ENCODE peak calls at places on chromosomes 16 and 17, in five cellular contexts. E is mesenchymal stem cell, F is neuronal stem cell, V is H1, Y is trophoblast cell. P is an unnamed sample.
A peak's percentile ranks its signal among the peaks of the same experiment; 100 is the strongest.

GRCh38 chr16:17432902-17433576 is 37.7 kb downstream of the XYLT1 start:
- DNase-seq in E (no peak), F (no peak), V (no peak), Y (no peak), P (no peak)

GRCh38 chr16:57045694-57046381 is 46.5 kb upstream of the CPNE2 start:
- DNase-seq in E (peak; percentile 72), F (peak; percentile 39), V (no peak), Y (no peak), P (peak; percentile 80)

GRCh38 chr16:17372383-17372782 is 98.4 kb downstream of the XYLT1 start:
- DNase-seq in E (no peak), F (no peak), V (no peak), Y (no peak), P (no peak)

GRCh38 chr16:54176376-54176901 is 110.1 kb downstream of the IRX3 start:
- DNase-seq in E (no peak), F (no peak), V (no peak), Y (no peak), P (peak; percentile 76)

GRCh38 chr17:50396261-50397110 is 837 bp downstream of the LRRC59 start:
- DNase-seq in E (peak; percentile 73), F (peak; percentile 1), V (no peak), Y (peak; percentile 40), P (no peak)

GRCh38 chr16:54632322-54632721 is 298.3 kb upstream of the IRX5 start:
- DNase-seq in E (no peak), F (no peak), V (no peak), Y (no peak), P (no peak)

GRCh38 chr16:12340151-12340733 is 363.7 kb downstream of the SNX29 start:
- DNase-seq in E (peak; percentile 39), F (no peak), V (no peak), Y (peak; percentile 55), P (peak; percentile 77)

GRCh38 chr17:46771601-46772012 is 46.9 kb downstream of the WNT3 start:
- DNase-seq in E (peak; percentile 28), F (peak; percentile 58), V (no peak), Y (no peak), P (peak; percentile 72)

GRCh38 chr17:79117905-79118487 is 43.4 kb downstream of the ENGASE start:
- DNase-seq in E (no peak), F (no peak), V (no peak), Y (no peak), P (no peak)

GRCh38 chr17:8401107-8401506 is 3.5 kb upstream of the RNF222 start:
- DNase-seq in E (no peak), F (no peak), V (no peak), Y (no peak), P (no peak)

GRCh38 chr17:72850410-72850809 is 242.1 kb downstream of the SLC39A11 start:
- DNase-seq in E (no peak), F (no peak), V (no peak), Y (no peak), P (no peak)

GRCh38 chr16:67758966-67759365 is 39.9 kb upstream of the GFOD2 start:
- DNase-seq in E (no peak), F (no peak), V (no peak), Y (no peak), P (no peak)

GRCh38 chr16:12159028-12159427 is 182.5 kb downstream of the SNX29 start:
- DNase-seq in E (no peak), F (no peak), V (no peak), Y (no peak), P (no peak)

GRCh38 chr17:76009447-76009846 is 8.8 kb downstream of the CDK3 start:
- DNase-seq in E (no peak), F (no peak), V (no peak), Y (no peak), P (no peak)

GRCh38 chr16:31108035-31108793 is at the start of gene BCKDK:
- DNase-seq in E (peak; percentile 57), F (peak; percentile 51), V (no peak), Y (no peak), P (peak; percentile 80)

GRCh38 chr16:21101631-21102420 is 48.8 kb downstream of the DNAH3 start:
- DNase-seq in E (peak; percentile 28), F (peak; percentile 9), V (no peak), Y (no peak), P (peak; percentile 47)

GRCh38 chr17:29063992-29064391 is 21.1 kb downstream of the PIPOX start:
- DNase-seq in E (no peak), F (no peak), V (no peak), Y (no peak), P (no peak)

GRCh38 chr17:633641-634091 is 81.0 kb downstream of the VPS53 start:
- DNase-seq in E (peak; percentile 27), F (peak; percentile 37), V (no peak), Y (no peak), P (no peak)

GRCh38 chr17:32835291-32835761 is 41.6 kb downstream of the MYO1D start:
- DNase-seq in E (no peak), F (no peak), V (no peak), Y (no peak), P (no peak)

GRCh38 chr16:65032397-65032796 is 89.5 kb downstream of the CDH11 start:
- DNase-seq in E (no peak), F (no peak), V (no peak), Y (no peak), P (no peak)

GRCh38 chr17:17515921-17516295 is 19.7 kb upstream of the RASD1 start:
- DNase-seq in E (peak; percentile 70), F (no peak), V (no peak), Y (no peak), P (no peak)

GRCh38 chr17:57636985-57637667 is 108.0 kb downstream of the CCDC182 start:
- DNase-seq in E (no peak), F (no peak), V (no peak), Y (no peak), P (no peak)

GRCh38 chr17:81524865-81525159 is 3.4 kb upstream of the FSCN2 start:
- DNase-seq in E (no peak), F (no peak), V (no peak), Y (no peak), P (no peak)

GRCh38 chr17:67511012-67511411 is 133.9 kb downstream of the PITPNC1 start:
- DNase-seq in E (no peak), F (no peak), V (no peak), Y (no peak), P (no peak)

GRCh38 chr17:10743316-10744009 is 13.6 kb upstream of the TMEM220 start:
- DNase-seq in E (no peak), F (no peak), V (no peak), Y (no peak), P (no peak)

GRCh38 chr17:73011016-73011486 is 81.4 kb downstream of the SLC39A11 start:
- DNase-seq in E (no peak), F (no peak), V (no peak), Y (no peak), P (no peak)

GRCh38 chr16:13492046-13492445 is 427.9 kb upstream of the ERCC4 start:
- DNase-seq in E (no peak), F (no peak), V (no peak), Y (no peak), P (no peak)

GRCh38 chr17:4786111-4786491 is at the start of gene VMO1:
- DNase-seq in E (no peak), F (no peak), V (no peak), Y (no peak), P (peak; percentile 56)

GRCh38 chr16:17417740-17418139 is 53.0 kb downstream of the XYLT1 start:
- DNase-seq in E (no peak), F (no peak), V (no peak), Y (no peak), P (no peak)

GRCh38 chr17:42187833-42188232 is 2.6 kb upstream of the HCRT start:
- DNase-seq in E (no peak), F (no peak), V (no peak), Y (no peak), P (no peak)

GRCh38 chr17:50042211-50042610 is 13.7 kb upstream of the ITGA3 start:
- DNase-seq in E (no peak), F (no peak), V (no peak), Y (no peak), P (no peak)

GRCh38 chr17:8628609-8629169 is 1.8 kb downstream of the MYH10 start:
- DNase-seq in E (no peak), F (no peak), V (no peak), Y (no peak), P (no peak)

GRCh38 chr17:77640242-77640641 is 318.3 kb upstream of the TNRC6C start:
- DNase-seq in E (no peak), F (no peak), V (no peak), Y (no peak), P (no peak)

GRCh38 chr16:88452485-88453216 is 429 bp upstream of the ZFPM1 start:
- DNase-seq in E (peak; percentile 93), F (peak; percentile 97), V (peak; percentile 91), Y (peak; percentile 76), P (peak; percentile 96)

GRCh38 chr17:74052993-74053744 is 150.3 kb upstream of the RPL38 start:
- DNase-seq in E (no peak), F (no peak), V (no peak), Y (no peak), P (peak; percentile 57)
- H2BK12ac ChIP-seq in E (no peak overlapping the region), F (peak overlapping the region; percentile 42), V (no peak overlapping the region), Y (no peak overlapping the region), P (no peak overlapping the region)

GRCh38 chr16:1512774-1513173 is 19.6 kb downstream of the TELO2 start:
- DNase-seq in E (no peak), F (no peak), V (no peak), Y (no peak), P (no peak)
- H2BK12ac ChIP-seq in E (no peak overlapping the region), F (no peak overlapping the region), V (no peak overlapping the region), Y (no peak overlapping the region), P (no peak overlapping the region)

DNA sequence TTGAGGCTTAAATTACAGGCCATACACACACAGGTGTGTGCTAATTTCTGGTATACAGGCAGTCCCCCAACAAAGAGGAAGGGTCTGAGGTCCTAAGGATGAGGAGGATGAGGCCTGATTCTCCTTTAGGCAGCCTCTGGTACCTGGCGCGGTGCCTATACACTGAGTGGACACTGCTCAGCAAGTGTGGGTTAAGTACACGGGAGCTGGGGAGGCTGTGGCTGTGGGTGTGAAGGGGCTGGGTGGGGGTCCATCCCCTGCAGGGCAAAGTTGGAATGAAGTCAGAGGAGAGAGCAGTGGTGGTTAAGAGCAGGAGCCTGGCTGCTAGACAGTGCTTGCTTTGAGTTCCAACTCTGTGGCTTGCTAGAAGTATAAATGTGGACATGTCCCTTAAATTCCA is 10.9 kb downstream of the MRM1 start:
- DNase-seq in E (no peak), F (no peak), V (no peak), Y (no peak), P (no peak)
- H2BK12ac ChIP-seq in E (no peak overlapping the region), F (no peak overlapping the region), V (no peak overlapping the region), Y (no peak overlapping the region), P (no peak overlapping the region)

DNA sequence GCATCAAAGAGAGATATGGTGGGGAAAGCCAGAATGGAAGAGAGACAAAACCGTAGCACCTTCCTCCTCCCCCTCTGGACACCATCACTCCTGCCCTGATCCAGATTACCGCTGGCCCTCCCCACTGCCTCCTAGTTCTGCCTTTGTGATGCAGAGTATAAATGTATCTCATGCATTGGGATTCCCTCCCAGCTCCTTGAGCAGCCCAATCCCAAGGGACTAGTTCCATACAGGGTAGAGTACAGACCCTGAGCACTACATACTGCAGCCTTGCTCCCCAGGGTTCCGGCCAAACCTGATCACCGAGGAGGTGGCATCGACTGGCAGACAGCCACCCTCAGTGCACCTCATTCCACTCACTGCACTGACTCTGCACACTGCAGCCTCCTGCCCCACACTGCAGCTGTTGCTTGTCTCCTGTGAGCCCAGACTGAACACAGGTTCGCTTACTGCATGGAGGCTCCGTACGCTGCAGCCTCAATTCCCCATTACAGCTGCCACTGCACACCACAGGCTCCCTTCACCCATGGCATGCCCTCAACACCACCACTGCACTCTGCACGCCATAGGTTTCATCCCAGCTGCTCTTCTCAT is 1.8 kb upstream of the THRA start:
- DNase-seq in E (no peak), F (no peak), V (no peak), Y (no peak), P (no peak)
- H2BK12ac ChIP-seq in E (no peak overlapping the region), F (peak overlapping the region; percentile 82), V (peak overlapping the region; percentile 68), Y (no peak overlapping the region), P (no peak overlapping the region)

P was measured in H9.